ENCODE peak calls at places on chromosomes 4 and X, in ten cellular contexts. W is transverse colon; X is stimulated activated CD4-positive, alpha-beta T cell treated with anti-CD3 and anti-CD28 coated beads, Interleukin-4, amount 100 ng/mL, for 1 hour; O is breast epithelium; L is SJSA1; K is retina; N is NCI-H2029; P is dorsolateral prefrontal cortex; D is AG08396; J is left colon. F is an unnamed sample.

GRCh38 chr4:74320559-74321118 is 12.4 kb downstream of the EPGN start:
- DNase-seq in W (peak), X (peak), O (peak), L (no peak), K (peak), N (peak), P (no peak), D (peak), J (peak), F (peak)

GRCh38 chr4:84697615-84698201 is 114.8 kb downstream of the CDS1 start:
- DNase-seq in W (no peak), X (no peak), O (no peak), L (no peak), K (no peak), N (no peak), P (no peak), D (no peak), J (no peak), F (no peak)

GRCh38 chr4:132334081-132334480 is 815.0 kb upstream of the PCDH10 start:
- DNase-seq in W (no peak), X (no peak), O (no peak), L (no peak), K (no peak), N (no peak), P (no peak), D (no peak), J (no peak), F (no peak)

GRCh38 chr4:23166919-23167318 is 474.2 kb downstream of the GBA3 start:
- DNase-seq in W (no peak), X (no peak), O (no peak), L (no peak), K (no peak), N (no peak), P (no peak), D (no peak), J (no peak), F (no peak)

GRCh38 chrX:100687128-100687527 is 43.1 kb downstream of the SRPX2 start:
- DNase-seq in W (no peak), X (peak), O (no peak), L (no peak), K (no peak), N (no peak), P (no peak), D (no peak), J (no peak), F (no peak)

GRCh38 chr4:147518846-147519767 is 38.2 kb downstream of the EDNRA start:
- DNase-seq in W (peak), X (peak), O (no peak), L (peak), K (peak), N (peak), P (no peak), D (peak), J (peak), F (peak)

GRCh38 chrX:131010186-131010585 is 48.0 kb upstream of the ARHGAP36 start:
- DNase-seq in W (no peak), X (no peak), O (no peak), L (no peak), K (no peak), N (no peak), P (no peak), D (no peak), J (no peak), F (no peak)

GRCh38 chr4:113094327-113094726 is 44.9 kb downstream of the ANK2 start:
- DNase-seq in W (no peak), X (no peak), O (no peak), L (no peak), K (peak), N (no peak), P (no peak), D (no peak), J (no peak), F (no peak)

GRCh38 chr4:39706334-39706733 is 8.4 kb downstream of the UBE2K start:
- DNase-seq in W (peak), X (no peak), O (no peak), L (peak), K (no peak), N (peak), P (no peak), D (peak), J (peak), F (no peak)

GRCh38 chrX:14497184-14497666 is 32.1 kb upstream of the GLRA2 start:
- DNase-seq in W (no peak), X (no peak), O (no peak), L (no peak), K (no peak), N (no peak), P (no peak), D (peak), J (no peak), F (peak)

GRCh38 chrX:103330601-103331397 is 760 bp downstream of the TCEAL7 start:
- DNase-seq in W (no peak), X (no peak), O (no peak), L (no peak), K (peak), N (no peak), P (no peak), D (no peak), J (no peak), F (no peak)

GRCh38 chr4:1683371-1683902 is 676 bp downstream of the FAM53A start:
- DNase-seq in W (peak), X (no peak), O (peak), L (no peak), K (peak), N (no peak), P (peak), D (peak), J (no peak), F (peak)

GRCh38 chr4:38583102-38583501 is 80.9 kb upstream of the KLF3 start:
- DNase-seq in W (no peak), X (no peak), O (no peak), L (no peak), K (peak), N (no peak), P (no peak), D (no peak), J (no peak), F (no peak)

GRCh38 chrX:43008356-43008755 is 230.4 kb upstream of the PPP1R2C start:
- DNase-seq in W (no peak), X (no peak), O (no peak), L (no peak), K (no peak), N (no peak), P (no peak), D (no peak), J (no peak), F (no peak)

GRCh38 chr4:41957634-41958033 is 22.4 kb downstream of the TMEM33 start:
- DNase-seq in W (no peak), X (no peak), O (no peak), L (no peak), K (no peak), N (peak), P (no peak), D (no peak), J (no peak), F (peak)

F was measured in activated CD4-positive, alpha-beta T cell treated with anti-CD3 and anti-CD28 coated beads, Interleukin-2, amount 10 ng/mL, durations not matched to agents 7 days and 5 days.